ENCODE peak calls at places on chromosome 6, in six cellular contexts. K, S, B, G, W and J are unnamed samples.

GRCh38 chr6:47302043-47302442 is 7.7 kb downstream of the TNFRSF21 start:
- DNase-seq in W (no peak), B (no peak), G (no peak), K (no peak), S (no peak), J (no peak)

GRCh38 chr6:170143401-170144150 is 147.3 kb downstream of the DLL1 start:
- DNase-seq in G (no peak), W (no peak), K (no peak), S (no peak), B (no peak), J (no peak)

GRCh38 chr6:41271901-41272395 is 14.5 kb downstream of the TREM1 start:
- DNase-seq in S (no peak), G (no peak), B (no peak), K (no peak), W (no peak), J (peak; percentile 98)

GRCh38 chr6:11356404-11357155 is 124.1 kb upstream of the NEDD9 start:
- DNase-seq in W (no peak), S (no peak), B (no peak), G (no peak), K (peak; percentile 43), J (no peak)

GRCh38 chr6:25122001-25122400 is 157.2 kb upstream of the CARMIL1 start:
- DNase-seq in W (no peak), S (no peak), G (no peak), B (no peak), K (peak; percentile 84), J (no peak)

GRCh38 chr6:169335301-169335700 is 81.7 kb upstream of the THBS2 start:
- DNase-seq in K (no peak), S (no peak), W (no peak), B (no peak), G (no peak), J (no peak)

GRCh38 chr6:40988634-40989033 is 50.4 kb downstream of the UNC5CL start:
- DNase-seq in K (no peak), W (no peak), S (no peak), G (no peak), B (no peak), J (no peak)

GRCh38 chr6:97674802-97675201 is 391.8 kb upstream of the MMS22L start:
- DNase-seq in K (no peak), W (no peak), G (no peak), B (no peak), S (no peak), J (no peak)

GRCh38 chr6:33314943-33315752 is 1.3 kb upstream of the TAPBP start:
- DNase-seq in G (peak; percentile 80), S (no peak), W (peak; percentile 41), B (no peak), K (peak; percentile 42), J (no peak)

GRCh38 chr6:80449756-80450155 is 343.3 kb downstream of the BCKDHB start:
- DNase-seq in W (no peak), K (peak; percentile 64), S (no peak), G (no peak), B (no peak), J (no peak)

GRCh38 chr6:44268095-44268628 is 2.1 kb upstream of the TMEM151B start:
- DNase-seq in W (peak; percentile 37), G (peak; percentile 76), K (peak; percentile 69), B (peak; percentile 60), S (no peak), J (peak; percentile 64)

GRCh38 chr6:149895702-149896310 is 2.1 kb downstream of the RAET1E start:
- DNase-seq in W (peak; percentile 46), K (peak; percentile 58), G (no peak), B (no peak), S (no peak), J (no peak)

GRCh38 chr6:112701201-112701600 is 354.1 kb downstream of the RFPL4B start:
- DNase-seq in K (peak; percentile 67), B (no peak), S (no peak), G (no peak), W (no peak), J (no peak)

GRCh38 chr6:138038148-138038870 is 68.9 kb downstream of the PERP start:
- DNase-seq in W (no peak), G (no peak), K (no peak), S (peak; percentile 9), B (no peak), J (no peak)

GRCh38 chr6:53723331-53723730 is 57.8 kb upstream of the KLHL31 start:
- DNase-seq in W (no peak), B (no peak), K (no peak), S (no peak), G (no peak), J (no peak)

GRCh38 chr6:69424581-69424980 is 372.2 kb downstream of the LMBRD1 start:
- DNase-seq in W (no peak), G (no peak), B (no peak), K (no peak), S (no peak), J (no peak)

GRCh38 chr6:14713966-14714631 is 531.8 kb upstream of the JARID2 start:
- DNase-seq in G (no peak), W (no peak), K (no peak), S (no peak), B (no peak), J (no peak)

GRCh38 chr6:34517966-34518365 is 38.2 kb downstream of the SPDEF start:
- DNase-seq in S (no peak), G (no peak), W (no peak), K (no peak), B (no peak), J (no peak)

GRCh38 chr6:22681761-22682160 is 112.4 kb downstream of the HDGFL1 start:
- DNase-seq in K (no peak), S (no peak), B (no peak), G (no peak), W (no peak), J (no peak)

GRCh38 chr6:83403191-83403590 is 27.7 kb downstream of the ME1 start:
- DNase-seq in G (no peak), W (no peak), B (no peak), K (no peak), S (no peak), J (no peak)

GRCh38 chr6:4962905-4963304 is 40.9 kb downstream of the RPP40 start:
- DNase-seq in G (no peak), W (no peak), B (no peak), K (no peak), S (no peak), J (no peak)

GRCh38 chr6:3724451-3725144 is 26.9 kb downstream of the PXDC1 start:
- DNase-seq in B (no peak), S (no peak), W (no peak), G (peak; percentile 62), K (no peak), J (no peak)

GRCh38 chr6:52527436-52527835 is 49.4 kb downstream of the TRAM2 start:
- DNase-seq in B (no peak), W (no peak), S (no peak), K (no peak), G (no peak), J (no peak)

GRCh38 chr6:7431594-7432390 is 42.2 kb downstream of the RIOK1 start:
- DNase-seq in S (no peak), W (no peak), G (no peak), K (no peak), B (peak; percentile 57), J (no peak)

GRCh38 chr6:134531611-134532010 is 213.7 kb upstream of the SGK1 start:
- DNase-seq in B (no peak), K (no peak), G (no peak), W (no peak), S (no peak), J (no peak)

GRCh38 chr6:105780146-105780860 is 305.8 kb upstream of the PRDM1 start:
- DNase-seq in K (no peak), G (no peak), S (no peak), W (no peak), B (no peak), J (no peak)

GRCh38 chr6:51514396-51515051 is 572.9 kb downstream of the PKHD1 start:
- DNase-seq in K (no peak), G (no peak), W (no peak), S (no peak), B (no peak), J (no peak)
- TF ChIP-seq MYC in K (no peak), G (no peak), W (no peak), S (no peak), B (no peak), J (no peak)

GRCh38 chr6:935582-935981 is 242.6 kb upstream of the EXOC2 start:
- DNase-seq in S (no peak), W (no peak), B (no peak), G (no peak), K (no peak), J (no peak)
- H3K4me3 ChIP-seq in S (no peak overlapping the region), W (no peak overlapping the region), B (no peak overlapping the region), G (no peak overlapping the region), K (no peak overlapping the region), J (no peak overlapping the region)

GRCh38 chr6:110587328-110587727 is 110.9 kb upstream of the SLC22A16 start:
- DNase-seq in S (no peak), G (no peak), B (no peak), K (no peak), W (no peak), J (no peak)

GRCh38 chr6:110593637-110594036 is 117.2 kb upstream of the SLC22A16 start:
- DNase-seq in K (no peak), S (no peak), W (no peak), B (peak; percentile 12), G (no peak), J (no peak)

GRCh38 chr6:110595112-110595511 is 118.7 kb upstream of the SLC22A16 start:
- DNase-seq in W (no peak), G (no peak), K (no peak), S (no peak), B (no peak), J (peak; percentile 20)

GRCh38 chr6:110589865-110590513 is 113.6 kb upstream of the SLC22A16 start:
- DNase-seq in W (no peak), B (no peak), G (no peak), S (peak; percentile 56), K (no peak), J (no peak)

GRCh38 chr6:110590821-110591351 is 114.5 kb upstream of the SLC22A16 start:
- DNase-seq in W (no peak), G (no peak), B (no peak), S (peak; percentile 32), K (no peak), J (peak; percentile 45)
- TF ChIP-seq MYC in W (no peak), G (no peak), B (no peak), S (no peak), K (no peak), J (no peak)

GRCh38 chr6:107823047-107823557 is 1.0 kb downstream of the SCML4 start:
- DNase-seq in W (no peak), G (no peak), K (no peak), S (no peak), B (no peak), J (no peak)
- H3K4me3 ChIP-seq in W (no peak overlapping the region), G (no peak overlapping the region), K (no peak overlapping the region), S (no peak overlapping the region), B (no peak overlapping the region), J (no peak overlapping the region)